ENCODE peak calls at places on chromosomes 13 and 19, in six cellular contexts. P is substantia nigra, Q is ovary, Y is left ventricle myocardium inferior, M is tibial nerve, W is breast epithelium. E is an unnamed sample.

GRCh38 chr19:43564800-43565199 is 10.5 kb downstream of the XRCC1 start:
- DNase-seq in W (no peak), P (no peak), Y (no peak), Q (no peak), M (no peak), E (no peak)

GRCh38 chr13:21675095-21676007 is 4.5 kb downstream of the FGF9 start:
- DNase-seq in W (no peak), M (no peak), Y (peak), Q (peak), P (no peak), E (peak)

GRCh38 chr19:5141278-5141925 is 172.5 kb downstream of the KDM4B start:
- DNase-seq in Y (no peak), W (no peak), P (no peak), M (no peak), Q (no peak), E (no peak)

GRCh38 chr13:65932587-65933239 is 1297.4 kb downstream of the PCDH9 start:
- DNase-seq in M (no peak), P (no peak), Y (no peak), Q (no peak), W (no peak), E (no peak)

GRCh38 chr13:44437356-44438233 is 64.0 kb downstream of the SERP2 start:
- DNase-seq in Q (no peak), Y (no peak), P (no peak), M (no peak), W (no peak), E (no peak)

GRCh38 chr13:98171806-98172569 is 5.1 kb downstream of the RNF113B start:
- DNase-seq in M (peak), Q (no peak), W (no peak), P (no peak), Y (peak), E (peak)

GRCh38 chr13:80359459-80360297 is 18.8 kb upstream of the SPRY2 start:
- DNase-seq in P (no peak), Q (no peak), W (no peak), M (no peak), Y (no peak), E (no peak)

GRCh38 chr13:36920612-36921185 is 661 bp upstream of the SMAD9 start:
- DNase-seq in Y (no peak), W (no peak), P (no peak), Q (no peak), M (no peak), E (no peak)

GRCh38 chr19:5588441-5588840 is 20.7 kb upstream of the TINCR start:
- DNase-seq in M (no peak), Y (no peak), P (no peak), Q (no peak), W (no peak), E (no peak)

GRCh38 chr19:41373993-41374392 is 2.3 kb upstream of the TMEM91 start:
- DNase-seq in Y (peak), P (no peak), Q (peak), M (peak), W (no peak), E (peak)

GRCh38 chr19:4914736-4915501 is 5.6 kb downstream of the UHRF1 start:
- DNase-seq in P (no peak), M (no peak), Y (no peak), W (peak), Q (no peak), E (no peak)

GRCh38 chr13:53068841-53069520 is 40.4 kb downstream of the OLFM4 start:
- DNase-seq in W (no peak), M (peak), Y (no peak), Q (no peak), P (no peak), E (no peak)

GRCh38 chr13:98976338-98976737 is 1.5 kb downstream of the DOCK9 start:
- DNase-seq in Y (no peak), Q (no peak), M (no peak), W (no peak), P (no peak), E (no peak)

GRCh38 chr19:2253106-2254051 is 2.8 kb downstream of the JSRP1 start:
- DNase-seq in Y (no peak), M (no peak), Q (no peak), P (no peak), W (no peak), E (no peak)

GRCh38 chr13:111609631-111610030 is 289.2 kb downstream of the TEX29 start:
- DNase-seq in Q (no peak), W (no peak), M (no peak), Y (no peak), P (no peak), E (no peak)

GRCh38 chr13:111153977-111154332 is 38.8 kb downstream of the ARHGEF7 start:
- DNase-seq in W (no peak), Q (no peak), M (no peak), P (no peak), Y (peak), E (peak)

GRCh38 chr13:99162962-99163361 is 37.7 kb upstream of the UBAC2 start:
- DNase-seq in W (no peak), Q (no peak), Y (no peak), P (no peak), M (no peak), E (no peak)

GRCh38 chr13:28792992-28793391 is 27.1 kb upstream of the MTUS2 start:
- DNase-seq in Y (no peak), M (no peak), W (no peak), Q (no peak), P (no peak), E (no peak)

GRCh38 chr19:44725251-44725650 is 23.3 kb upstream of the BCL3 start:
- DNase-seq in P (no peak), M (no peak), Q (no peak), W (no peak), Y (no peak), E (peak)

GRCh38 chr19:44725684-44726083 is 22.8 kb upstream of the BCL3 start:
- DNase-seq in P (no peak), M (no peak), Y (no peak), Q (no peak), W (no peak), E (no peak)

GRCh38 chr19:44723299-44723951 is 24.5 kb downstream of the CEACAM16 start:
- DNase-seq in W (no peak), M (no peak), P (no peak), Y (no peak), Q (no peak), E (no peak)

GRCh38 chr19:44722131-44723121 is 23.5 kb downstream of the CEACAM16 start:
- DNase-seq in P (no peak), Y (no peak), Q (no peak), M (no peak), W (no peak), E (no peak)

DNA sequence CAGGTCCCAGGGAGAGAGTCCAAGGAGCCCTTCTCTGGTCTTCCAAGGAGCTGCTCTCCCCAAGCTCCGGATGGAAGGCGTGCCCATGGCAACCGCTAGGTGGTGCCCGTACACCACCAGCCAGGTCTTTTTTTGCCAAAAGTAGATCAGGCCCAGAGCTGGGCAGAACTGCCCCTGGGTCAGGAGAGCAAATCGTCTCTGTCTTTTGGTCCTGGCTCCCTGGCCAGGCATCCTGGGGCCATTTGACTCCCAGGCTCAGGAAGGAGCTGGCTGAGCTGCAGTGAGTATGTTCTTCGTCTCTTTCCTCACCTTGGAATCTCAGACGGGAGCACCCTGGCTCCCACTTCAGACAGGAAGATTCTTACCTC is 24.6 kb upstream of the BCL3 start:
- DNase-seq in Q (peak), P (no peak), Y (peak), M (peak), W (peak), E (peak)
- H3K27ac ChIP-seq in Q (no peak), P (no peak), Y (peak), M (no peak), W (peak), E (no peak)

GRCh38 chr19:38278751-38279150 is 14.4 kb downstream of the SPINT2 start:
- DNase-seq in P (no peak), Q (no peak), W (no peak), Y (no peak), M (no peak), E (no peak)

GRCh38 chr19:38281820-38282566 is 17.6 kb downstream of the SPINT2 start:
- DNase-seq in Y (no peak), P (no peak), W (no peak), Q (no peak), M (no peak), E (no peak)

GRCh38 chr19:38277549-38277948 is 13.2 kb downstream of the SPINT2 start:
- DNase-seq in Q (no peak), P (no peak), M (no peak), W (no peak), Y (no peak), E (no peak)

GRCh38 chr19:38277969-38278680 is 13.8 kb downstream of the SPINT2 start:
- DNase-seq in P (no peak), M (no peak), Y (peak), Q (no peak), W (peak), E (peak)

DNA sequence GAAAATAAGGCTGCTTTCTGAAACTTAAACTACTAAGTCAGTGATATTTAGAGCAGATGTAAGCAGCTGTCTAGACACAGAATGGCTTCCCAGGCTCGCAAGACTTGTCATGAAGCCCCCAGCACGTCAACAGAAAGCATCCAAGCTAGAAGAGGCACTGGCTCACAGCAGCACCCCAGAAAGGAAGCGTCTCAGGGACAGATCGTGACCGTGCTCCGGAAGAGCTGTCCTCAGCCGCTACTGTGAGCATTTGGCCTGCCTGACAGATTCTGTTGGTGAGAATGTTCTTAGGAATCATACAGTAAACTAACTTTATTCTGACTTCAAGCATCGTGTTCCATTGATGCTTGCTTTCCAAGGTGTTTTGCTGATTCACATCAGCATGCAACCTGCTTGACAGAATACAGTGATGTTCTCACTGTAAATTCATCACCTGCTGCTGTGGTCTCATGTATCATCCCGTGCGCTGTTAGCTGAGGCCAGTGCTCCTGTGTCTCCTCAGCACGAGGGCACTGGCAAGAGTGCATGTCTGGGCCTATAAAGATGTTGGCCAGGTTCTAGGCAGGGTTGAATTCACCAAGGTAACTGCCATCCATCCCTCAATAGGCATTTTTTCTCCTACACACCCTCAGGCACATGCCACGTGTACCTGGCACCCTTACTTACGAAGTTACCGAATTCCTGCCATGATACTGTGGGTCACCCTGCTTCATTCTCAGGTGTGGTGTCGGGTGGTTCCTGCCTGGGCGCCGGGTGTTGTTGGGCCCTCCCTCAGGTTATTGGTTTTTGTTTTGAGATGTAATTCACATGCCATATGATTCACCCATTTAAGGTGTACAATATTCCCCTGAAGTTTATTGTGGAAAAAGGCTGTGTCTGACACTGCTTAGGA is 15.9 kb downstream of the SPINT2 start:
- DNase-seq in Y (no peak), Q (no peak), W (no peak), M (no peak), P (no peak), E (no peak)
- H3K27ac ChIP-seq in Y (peak), Q (peak), W (peak), M (peak), P (no peak), E (no peak)

DNA sequence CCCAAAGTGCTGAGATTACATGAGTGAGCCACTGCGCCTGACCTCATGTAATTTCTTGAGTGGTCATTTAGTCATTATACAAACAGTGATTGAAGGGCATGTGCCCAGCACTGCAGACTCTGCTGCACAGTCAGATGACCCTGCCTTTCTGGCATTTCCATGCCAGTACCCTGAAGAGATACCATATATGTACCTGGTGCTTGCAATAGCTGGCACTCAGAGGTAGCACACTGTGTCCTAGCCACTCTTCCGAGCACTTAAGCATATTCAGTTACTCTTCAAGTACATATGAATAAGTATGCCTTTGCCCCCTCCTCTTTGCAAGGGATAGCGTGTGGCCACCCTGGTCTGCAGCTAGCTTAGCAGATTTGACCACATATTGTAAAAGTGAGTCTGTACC is 15.5 kb downstream of the STX10 start:
- DNase-seq in M (no peak), W (no peak), P (no peak), Y (no peak), Q (no peak), E (no peak)
- H3K27ac ChIP-seq in M (no peak), W (no peak), P (no peak), Y (peak), Q (no peak), E (no peak)

DNA sequence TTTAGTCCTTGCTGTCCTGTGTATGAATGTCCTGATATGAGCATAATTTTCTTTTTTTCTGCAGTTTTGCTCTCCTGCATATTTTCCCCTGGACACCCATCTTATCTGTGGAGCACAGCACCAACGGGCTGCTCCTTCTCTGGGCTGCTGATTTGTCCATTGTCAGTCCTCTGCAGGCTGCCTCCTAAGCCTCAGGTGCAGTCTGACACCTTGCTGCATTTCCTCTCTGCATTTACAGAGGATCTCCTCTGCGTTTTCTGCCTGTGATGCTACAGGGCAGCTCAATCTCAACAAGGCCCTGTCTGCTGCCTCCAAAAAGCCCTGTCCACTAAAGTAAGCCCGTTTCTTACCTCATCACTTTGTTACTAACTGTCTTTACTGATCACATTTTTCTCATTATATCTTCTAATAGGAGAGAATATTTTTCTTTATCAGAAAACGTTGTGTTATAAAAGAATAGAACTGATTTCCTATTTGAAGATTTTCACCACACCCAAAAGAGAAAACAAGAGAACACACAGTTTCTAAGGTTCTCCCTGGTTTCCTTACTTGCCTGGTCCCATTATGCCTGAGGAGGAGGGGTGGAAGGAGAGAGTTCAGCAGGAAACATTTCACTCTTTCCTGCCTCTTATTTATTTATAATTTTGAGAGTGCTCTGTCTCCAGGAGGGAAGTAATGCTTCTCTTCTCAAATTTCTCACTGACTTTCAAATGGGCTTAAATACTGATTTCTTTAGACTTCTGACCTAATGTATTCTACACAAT is 65.6 kb upstream of the TDRD3 start:
- DNase-seq in P (no peak), W (no peak), Y (no peak), Q (no peak), M (no peak), E (no peak)
- H3K27ac ChIP-seq in P (no peak), W (no peak), Y (no peak), Q (no peak), M (no peak), E (no peak)

E was measured in adrenal gland.